ENCODE peak calls at places on chromosome 16, in four cellular contexts. C, K, V and L are unnamed samples.

GRCh38 chr16:30060354-30061194 is 5.0 kb upstream of the ALDOA start:
- DNase-seq in C (no peak), K (no peak), V (no peak), L (peak; percentile 52)

GRCh38 chr16:89900885-89901284 is 17.8 kb upstream of the MC1R start:
- DNase-seq in C (no peak), K (no peak), V (no peak), L (no peak)

GRCh38 chr16:533391-534088 is 6.0 kb downstream of the CAPN15 start:
- DNase-seq in C (no peak), K (no peak), V (no peak), L (no peak)

GRCh38 chr16:64711026-64711425 is 410.8 kb downstream of the CDH11 start:
- DNase-seq in C (no peak), K (no peak), V (no peak), L (peak; percentile 52)

GRCh38 chr16:17277981-17278381 is 192.8 kb downstream of the XYLT1 start:
- DNase-seq in C (no peak), K (no peak), V (peak; percentile 7), L (no peak)

GRCh38 chr16:705748-706188 is at the start of gene FBXL16:
- DNase-seq in C (no peak), K (no peak), V (no peak), L (no peak)

GRCh38 chr16:14263011-14263410 is 191.9 kb downstream of the MRTFB start:
- DNase-seq in C (no peak), K (no peak), V (no peak), L (no peak)

GRCh38 chr16:87953308-87954208 is 2.3 kb downstream of the BANP start:
- DNase-seq in C (no peak), K (no peak), V (no peak), L (no peak)

GRCh38 chr16:66399930-66400329 is 27.2 kb upstream of the BEAN1 start:
- DNase-seq in C (no peak), K (no peak), V (no peak), L (no peak)

GRCh38 chr16:56822966-56823739 is 41.9 kb upstream of the SLC12A3 start:
- DNase-seq in C (no peak), K (no peak), V (no peak), L (no peak)

GRCh38 chr16:2250652-2251280 is 621 bp downstream of the ECI1 start:
- DNase-seq in C (no peak), K (peak; percentile 24), V (no peak), L (peak; percentile 34)

GRCh38 chr16:19926449-19927390 is 42.1 kb upstream of the GPRC5B start:
- DNase-seq in C (no peak), K (no peak), V (peak; percentile 76), L (peak; percentile 77)

GRCh38 chr16:56372938-56373337 is 52.4 kb downstream of the AMFR start:
- DNase-seq in C (no peak), K (no peak), V (peak; percentile 34), L (no peak)

GRCh38 chr16:28623172-28623711 is 13.4 kb upstream of the SULT1A1 start:
- DNase-seq in C (no peak), K (no peak), V (no peak), L (no peak)

GRCh38 chr16:89136931-89137330 is 34.6 kb upstream of the CDH15 start:
- DNase-seq in C (no peak), K (no peak), V (no peak), L (no peak)

GRCh38 chr16:77330332-77331043 is 104.3 kb downstream of the ADAMTS18 start:
- DNase-seq in C (no peak), K (peak; percentile 65), V (no peak), L (no peak)

GRCh38 chr16:19708498-19709205 is 9.4 kb downstream of the KNOP1 start:
- DNase-seq in C (no peak), K (no peak), V (no peak), L (peak; percentile 42)

GRCh38 chr16:50861926-50862325 is 120.0 kb downstream of the CYLD start:
- DNase-seq in C (no peak), K (no peak), V (peak; percentile 81), L (no peak)

DNA sequence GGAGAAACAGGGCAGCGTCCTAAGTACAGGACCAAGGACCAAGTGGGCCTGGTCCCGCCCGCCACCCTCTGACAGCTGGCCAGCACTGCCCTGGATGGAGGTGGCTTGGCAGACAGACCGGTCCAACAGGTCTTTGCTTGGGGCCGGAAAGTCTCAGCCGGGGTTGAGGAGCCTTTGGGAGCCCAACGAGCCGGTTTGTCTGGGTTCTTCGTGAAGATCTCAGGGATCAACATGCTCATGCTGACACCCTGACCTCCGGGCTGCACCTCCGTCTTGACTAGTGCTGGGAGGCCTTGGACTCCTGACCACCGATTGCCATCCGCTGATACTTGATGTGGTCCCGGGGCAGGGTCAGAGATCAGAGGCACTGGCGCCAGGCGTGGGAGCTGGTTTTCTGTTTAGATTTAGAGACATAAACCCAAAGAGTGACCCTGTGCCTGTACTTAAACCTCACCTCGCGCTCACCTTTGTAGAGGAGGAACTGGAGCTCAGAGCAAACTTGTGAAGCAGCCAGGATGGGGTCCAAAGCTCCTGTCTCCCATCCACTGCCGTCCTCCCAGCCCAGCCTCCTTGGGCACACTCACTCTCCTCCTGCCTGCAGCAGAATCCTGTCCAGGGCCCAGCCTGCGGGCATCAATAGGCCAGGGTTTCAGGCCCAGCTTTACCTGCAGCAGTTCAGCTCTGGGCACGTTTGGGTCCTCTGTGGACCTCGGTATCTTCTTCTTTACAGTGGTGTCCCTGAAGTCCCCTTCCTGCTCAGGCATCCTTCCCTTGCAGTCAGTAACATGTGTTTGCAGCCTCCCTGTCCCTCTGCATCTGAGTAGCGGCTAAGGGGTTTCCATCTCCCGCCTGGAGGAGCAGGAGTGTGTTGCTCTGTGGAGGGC is 92.0 kb upstream of the GSE1 start:
- DNase-seq in C (no peak), K (no peak), V (no peak), L (no peak)
- H4K91ac ChIP-seq in C (no peak overlapping the region), K (no peak overlapping the region), V (no peak overlapping the region), L (no peak overlapping the region)

GRCh38 chr16:72092832-72093447 is 480 bp downstream of the TXNL4B start:
- DNase-seq in C (no peak), K (peak; percentile 17), V (peak; percentile 68), L (peak; percentile 83)
- H4K8ac ChIP-seq in C (peak overlapping the region; percentile 39), K (no peak overlapping the region), V (peak overlapping the region; percentile 70), L (no peak overlapping the region)

DNA sequence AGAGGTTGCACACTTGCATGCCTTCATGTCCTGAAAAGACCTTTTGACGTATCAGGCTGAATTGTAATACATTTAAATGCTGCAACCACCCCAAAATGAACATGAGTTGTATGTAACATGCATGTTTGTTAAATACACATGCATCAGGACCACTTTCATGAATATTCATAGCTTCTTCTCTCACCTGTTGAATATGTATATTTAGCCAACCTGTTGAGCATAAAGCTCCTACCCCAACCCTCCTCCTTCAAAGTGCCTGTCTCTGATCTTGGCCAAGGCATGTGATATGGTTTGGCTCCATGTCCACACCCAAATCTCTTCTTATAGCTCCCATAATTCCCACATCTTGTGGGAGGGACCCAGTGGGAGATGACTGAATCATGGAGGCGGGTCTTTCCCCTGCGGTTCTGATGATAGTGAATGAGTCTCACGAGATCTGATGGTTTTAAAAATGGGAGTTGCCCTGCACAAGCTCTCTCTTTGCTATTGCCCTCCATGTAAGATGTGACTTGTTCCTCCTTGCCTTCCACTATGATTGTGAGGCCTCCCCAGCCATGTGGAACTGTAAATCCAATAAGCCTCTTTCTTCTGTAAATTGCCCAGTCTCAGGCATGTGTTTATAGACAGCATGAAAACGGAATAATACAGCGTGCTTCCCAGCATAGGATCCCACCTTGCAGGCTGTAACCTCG is 3.8 kb upstream of the CRYM start:
- DNase-seq in C (no peak), K (no peak), V (no peak), L (no peak)
- H4K91ac ChIP-seq in C (no peak overlapping the region), K (no peak overlapping the region), V (no peak overlapping the region), L (no peak overlapping the region)

DNA sequence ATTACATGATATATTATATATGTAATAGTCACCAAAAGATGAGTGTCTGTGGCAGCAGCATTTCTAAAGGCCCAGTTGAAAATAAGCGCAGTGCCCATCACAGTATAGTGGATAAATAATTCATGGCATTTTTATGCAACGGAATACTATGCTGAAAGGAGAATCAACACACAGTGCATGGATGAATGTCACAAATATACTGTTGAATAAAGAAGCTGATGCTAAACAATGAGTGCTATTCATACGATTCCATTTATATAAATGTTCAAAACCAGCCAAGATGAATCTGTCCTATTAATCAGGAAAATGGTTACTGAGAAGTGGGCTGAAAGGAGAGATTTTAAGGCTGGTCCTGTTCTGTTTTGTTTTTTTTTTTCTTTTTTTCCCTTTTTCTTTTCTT is 61.6 kb downstream of the HSD17B2 start:
- DNase-seq in C (no peak), K (no peak), V (no peak), L (no peak)
- H4K8ac ChIP-seq in C (no peak overlapping the region), K (no peak overlapping the region), V (no peak overlapping the region), L (no peak overlapping the region)

DNA sequence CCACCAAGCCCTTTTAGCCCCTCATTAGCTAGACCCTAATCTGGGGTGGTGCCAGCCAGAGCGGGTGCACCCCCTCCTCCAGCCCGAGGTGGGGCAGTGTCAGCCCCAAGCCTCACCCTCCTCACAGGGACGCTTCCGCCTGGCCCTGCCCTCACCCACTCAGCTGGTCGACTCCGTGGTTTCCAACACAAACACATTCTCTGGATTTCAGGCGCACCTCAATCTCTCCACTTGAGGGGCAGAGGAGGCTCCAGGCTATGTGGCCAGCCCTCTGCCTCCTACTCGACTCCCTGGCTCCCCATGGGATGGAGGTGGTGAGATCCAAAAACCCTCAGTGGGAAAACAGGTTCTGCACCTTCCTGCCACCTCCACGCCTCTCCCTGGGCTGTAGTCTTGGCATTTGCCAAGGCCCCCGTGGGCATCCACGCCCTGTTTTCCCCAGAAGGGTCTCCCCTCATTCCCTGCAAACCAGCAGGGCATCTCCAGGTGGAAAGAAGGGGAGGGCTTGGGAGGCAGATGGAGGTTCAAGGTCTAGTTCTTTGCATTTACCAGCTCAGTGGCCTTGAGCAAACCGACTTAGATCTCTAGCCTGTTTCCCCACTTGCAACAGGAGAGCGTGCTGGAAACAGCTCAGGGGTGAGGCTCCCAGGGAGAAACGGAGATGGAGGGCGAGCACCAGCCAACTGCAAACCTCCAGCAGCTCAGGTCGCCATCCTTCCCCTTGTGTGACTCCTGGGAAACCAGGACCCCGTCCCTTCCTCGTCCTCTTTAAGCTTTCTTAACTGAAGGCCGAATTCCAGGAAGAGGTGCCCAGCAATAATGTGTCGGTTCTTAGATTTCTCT is 1.7 kb downstream of the EMP2 start:
- DNase-seq in C (no peak), K (no peak), V (no peak), L (no peak)
- H4K91ac ChIP-seq in C (no peak overlapping the region), K (no peak overlapping the region), V (no peak overlapping the region), L (peak overlapping the region; percentile 7)

GRCh38 chr16:69311115-69311532 is at the start of gene VPS4A:
- DNase-seq in C (peak; percentile 88), K (peak; percentile 96), V (peak; percentile 94), L (peak; percentile 95)
- H4K8ac ChIP-seq in C (peak within 1 kb of the TSS; percentile 96), K (no peak within 1 kb of the TSS), V (peak within 1 kb of the TSS; percentile 97), L (peak within 1 kb of the TSS; percentile 97)

GRCh38 chr16:81005644-81006471 is 827 bp downstream of the CMC2 start:
- DNase-seq in C (no peak), K (no peak), V (peak; percentile 23), L (peak; percentile 41)
- H4K91ac ChIP-seq in C (no peak overlapping the region), K (no peak overlapping the region), V (no peak overlapping the region), L (no peak overlapping the region)

GRCh38 chr16:11126389-11127072 is 129.5 kb downstream of the SOCS1 start:
- DNase-seq in C (no peak), K (no peak), V (no peak), L (no peak)
- H4K8ac ChIP-seq in C (no peak overlapping the region), K (no peak overlapping the region), V (no peak overlapping the region), L (peak overlapping the region; percentile 43)

GRCh38 chr16:67660564-67661028 is at the start of gene PARD6A:
- DNase-seq in C (peak; percentile 93), K (peak; percentile 96), V (peak; percentile 96), L (peak; percentile 95)
- H4K91ac ChIP-seq in C (peak within 1 kb of the TSS; percentile 85), K (peak within 1 kb of the TSS; percentile 22), V (peak within 1 kb of the TSS; percentile 88), L (peak within 1 kb of the TSS; percentile 22)